ENCODE peak calls at places on chromosomes 13 and 19, in four cellular contexts. P is uterus, R is OCI-LY7, B is thoracic aorta. W is an unnamed sample.

GRCh38 chr13:107480130-107480529 is 735.2 kb downstream of the LIG4 start:
- DNase-seq in R (no peak), P (no peak), B (no peak), W (no peak)

GRCh38 chr19:3832001-3832400 is 36.8 kb downstream of the ZFR2 start:
- DNase-seq in R (no peak), P (no peak), B (no peak), W (no peak)

GRCh38 chr19:18501351-18501750 is 20.5 kb downstream of the ELL start:
- DNase-seq in B (no peak), R (no peak), P (no peak), W (no peak)

GRCh38 chr19:23957660-23958281 is 43.1 kb downstream of the ZNF726 start:
- DNase-seq in P (no peak), R (no peak), B (no peak), W (no peak)

GRCh38 chr19:4375164-4375619 is 25.2 kb downstream of the SH3GL1 start:
- DNase-seq in R (no peak), B (no peak), P (no peak), W (no peak)

GRCh38 chr19:7888145-7888825 is at the start of gene LRRC8E:
- DNase-seq in R (no peak), B (no peak), P (no peak), W (no peak)

GRCh38 chr19:6516018-6516658 is 14.0 kb upstream of the TUBB4A start:
- DNase-seq in P (peak; percentile 88), R (peak; percentile 96), B (peak; percentile 67), W (peak; percentile 86)

GRCh38 chr13:36997716-36998427 is 1.3 kb downstream of the ALG5 start:
- DNase-seq in P (no peak), R (no peak), B (no peak), W (no peak)

DNA sequence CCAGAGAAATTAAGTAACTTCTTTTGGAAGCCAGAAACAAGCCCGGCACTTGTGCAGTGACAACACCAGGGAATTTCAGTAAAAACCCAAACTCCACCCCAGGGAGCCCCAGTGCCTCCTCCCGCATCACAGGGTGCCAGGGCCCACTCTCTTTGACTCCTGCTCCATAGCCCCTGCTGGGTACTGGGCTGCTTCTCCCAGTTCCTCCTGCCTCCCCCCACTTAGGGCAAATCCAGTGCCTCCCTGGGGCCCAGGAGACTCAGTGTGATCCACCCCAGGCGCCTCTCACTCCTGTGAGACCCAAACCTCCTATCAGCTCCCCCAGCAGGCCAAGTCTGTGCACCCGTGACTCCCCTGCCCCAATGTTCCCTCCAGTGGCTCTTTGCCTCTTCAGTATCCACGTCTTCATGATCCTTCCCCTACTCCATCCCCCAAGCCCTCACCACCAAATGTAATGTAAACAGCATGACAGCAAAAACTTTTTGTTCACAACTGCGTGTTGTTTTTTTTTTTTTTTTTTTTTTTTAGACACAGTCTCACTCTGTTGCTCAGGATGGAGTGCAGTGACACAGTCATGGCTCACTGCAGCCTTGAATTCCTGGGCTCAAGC is 2.3 kb upstream of the FFAR3 start:
- DNase-seq in B (no peak), P (no peak), R (no peak), W (no peak)
- TF ChIP-seq CTCF in B (no peak), P (no peak), R (no peak), W (no peak)

GRCh38 chr13:40505196-40505595 is 161.2 kb downstream of the FOXO1 start:
- DNase-seq in R (no peak), P (no peak), B (no peak), W (no peak)

GRCh38 chr13:40504641-40505040 is 161.8 kb downstream of the FOXO1 start:
- DNase-seq in R (no peak), P (no peak), B (no peak), W (no peak)

GRCh38 chr13:40502236-40502635 is 164.2 kb downstream of the FOXO1 start:
- DNase-seq in B (no peak), R (no peak), P (no peak), W (no peak)

GRCh38 chr13:40503966-40504591 is 162.4 kb downstream of the FOXO1 start:
- DNase-seq in P (no peak), B (no peak), R (no peak), W (no peak)

DNA sequence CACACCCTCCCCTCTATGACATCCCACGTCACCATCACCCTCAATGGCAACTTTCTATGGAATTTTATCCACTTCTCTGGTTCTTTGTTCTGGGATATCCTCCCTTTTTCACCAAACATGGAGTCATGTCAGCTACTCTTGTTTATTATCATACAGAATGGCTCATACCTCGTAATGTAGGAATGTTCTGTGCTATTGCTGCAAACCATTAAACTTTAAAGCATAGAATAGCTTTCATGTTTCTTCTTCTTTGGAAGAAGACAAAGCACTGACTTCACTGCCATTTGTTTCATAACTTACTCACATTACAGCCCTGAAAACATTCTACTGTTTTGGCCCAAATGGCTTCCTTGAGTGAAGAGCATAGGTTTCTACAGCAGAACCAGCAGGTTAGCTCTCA is 163.4 kb downstream of the FOXO1 start:
- DNase-seq in B (no peak), P (no peak), R (no peak), W (no peak)
- H3K27ac ChIP-seq in B (no peak overlapping the region), P (peak overlapping the region; percentile 33), R (no peak overlapping the region), W (no peak overlapping the region)

DNA sequence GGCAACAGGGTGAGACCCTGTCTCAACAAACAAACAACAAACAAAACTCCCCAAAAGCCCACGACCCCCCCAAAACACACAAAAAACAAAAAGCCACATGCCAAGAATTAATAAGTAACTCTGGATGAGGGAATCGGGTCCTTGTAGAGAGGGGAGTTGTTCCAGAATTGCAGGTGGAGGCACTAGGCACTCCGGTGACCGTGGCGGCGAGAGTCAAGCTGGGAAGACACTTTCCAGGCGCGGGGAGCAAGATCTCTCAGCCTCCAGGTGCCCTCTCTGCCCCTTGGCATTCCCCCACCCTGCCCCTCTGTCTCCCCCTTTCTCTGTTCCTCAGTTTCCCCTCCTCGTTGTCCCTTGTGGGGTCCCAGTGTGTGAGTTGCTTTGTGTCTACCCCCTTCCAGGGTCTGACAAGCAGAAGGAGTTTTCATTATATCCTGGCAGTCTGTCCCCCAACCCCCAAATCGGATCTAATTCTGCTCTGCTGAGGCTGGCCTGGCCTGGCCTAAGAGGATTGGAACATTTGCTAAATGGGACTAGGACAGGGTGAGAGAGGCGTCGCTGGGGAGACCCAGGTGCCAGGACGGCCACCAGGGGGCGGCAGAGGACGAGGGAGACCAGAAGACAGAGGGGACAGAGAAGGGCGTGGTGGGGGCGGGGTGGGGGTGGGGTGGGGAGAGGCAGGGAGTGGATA is 8.3 kb upstream of the CRX start:
- DNase-seq in B (no peak), R (peak; percentile 66), P (peak; percentile 45), W (no peak)
- TF ChIP-seq CTCF in B (peak; percentile 47), R (peak; percentile 73), P (peak; percentile 41), W (peak; percentile 33)

GRCh38 chr19:43841990-43842389 is 14.9 kb downstream of the ZNF283 start:
- DNase-seq in B (no peak), R (peak; percentile 1), P (no peak), W (no peak)
- H3K27ac ChIP-seq in B (no peak overlapping the region), R (no peak overlapping the region), P (no peak overlapping the region), W (no peak overlapping the region)

DNA sequence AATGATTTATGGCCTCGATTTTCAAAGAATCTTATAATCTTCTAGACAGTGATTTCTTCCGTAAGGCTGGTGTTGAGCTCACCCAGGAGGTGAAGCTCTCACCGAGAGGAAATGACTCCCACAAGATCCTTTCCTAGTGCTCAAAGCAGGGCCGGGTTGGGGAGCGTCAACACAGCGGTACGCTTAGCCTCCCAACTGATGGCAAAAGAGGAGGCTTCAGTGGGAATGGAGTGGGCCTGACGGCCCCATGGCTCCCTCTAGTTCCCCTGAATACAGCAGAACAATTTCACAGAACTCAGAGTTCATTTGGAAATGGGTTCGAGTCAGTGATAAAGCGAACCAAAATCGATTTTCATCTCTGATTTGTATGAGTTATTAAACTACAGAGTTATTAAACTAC is 449.5 kb downstream of the KLF12 start:
- DNase-seq in P (no peak), B (no peak), R (no peak), W (no peak)
- TF ChIP-seq CTCF in P (no peak), B (no peak), R (no peak), W (no peak)

DNA sequence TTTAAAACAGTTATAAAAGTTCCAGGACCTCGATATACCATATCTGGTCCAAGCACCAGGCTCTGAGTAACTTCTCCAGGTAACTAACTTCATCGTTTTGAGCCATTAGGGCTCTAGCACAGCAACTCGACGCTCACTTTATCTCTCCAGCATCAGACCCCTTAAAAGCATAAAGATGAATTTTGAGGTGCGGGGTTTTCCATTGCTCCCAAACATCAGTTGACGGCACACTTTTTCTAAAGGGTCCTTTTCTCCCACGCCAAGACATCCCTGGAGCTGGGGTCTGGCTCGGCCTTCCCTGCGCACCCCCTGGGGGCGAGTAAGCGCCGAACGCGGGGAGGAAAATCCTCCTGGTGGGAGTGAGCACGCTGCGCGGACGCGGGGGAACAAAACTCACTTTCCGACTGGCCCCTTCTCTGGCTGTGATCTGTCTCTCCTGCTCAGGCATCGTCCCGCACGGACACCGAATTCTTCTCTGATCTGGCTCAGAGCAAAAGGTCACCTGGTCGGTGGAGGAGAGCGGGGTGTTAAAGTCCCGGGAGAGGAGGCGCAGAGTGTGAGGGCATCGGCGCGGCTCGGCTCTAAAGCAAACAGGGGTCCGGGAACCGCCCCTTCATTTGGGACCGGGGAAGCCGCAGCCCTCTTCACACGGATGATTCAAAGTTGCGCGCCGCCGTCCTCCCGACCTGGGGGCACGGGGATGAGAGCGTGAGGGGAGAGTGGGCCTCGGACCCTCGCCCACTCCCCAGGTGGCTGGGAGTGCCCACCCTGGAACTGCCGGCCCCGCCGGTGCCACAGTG is at the start of gene ATP7B:
- DNase-seq in B (no peak), P (no peak), R (peak; percentile 12), W (peak; percentile 77)
- H3K27ac ChIP-seq in B (no peak within 1 kb of the TSS), P (peak within 1 kb of the TSS; percentile 76), R (no peak within 1 kb of the TSS), W (peak within 1 kb of the TSS; percentile 80)

DNA sequence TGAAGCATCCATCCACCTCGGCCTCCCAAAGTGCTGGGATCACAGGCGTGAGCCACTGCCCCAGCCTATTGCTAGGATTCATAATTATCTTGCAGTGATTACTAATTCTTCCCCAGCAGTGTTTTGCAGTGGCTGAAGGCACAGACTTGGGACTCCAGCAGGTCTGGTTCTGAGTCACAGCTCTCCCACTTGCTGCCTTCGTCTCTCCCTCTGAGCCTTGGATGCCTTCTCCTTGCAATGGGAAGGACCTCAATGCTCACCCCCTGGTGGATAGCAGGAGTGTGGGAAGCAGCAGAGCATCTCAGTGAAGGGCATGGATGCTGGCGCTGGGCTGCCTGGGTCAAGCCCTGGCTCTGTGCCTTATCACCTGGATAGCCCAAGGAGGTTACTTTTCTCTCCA is 37.6 kb upstream of the SHKBP1 start:
- DNase-seq in B (no peak), R (no peak), P (no peak), W (no peak)
- TF ChIP-seq CTCF in B (no peak), R (no peak), P (no peak), W (no peak)

DNA sequence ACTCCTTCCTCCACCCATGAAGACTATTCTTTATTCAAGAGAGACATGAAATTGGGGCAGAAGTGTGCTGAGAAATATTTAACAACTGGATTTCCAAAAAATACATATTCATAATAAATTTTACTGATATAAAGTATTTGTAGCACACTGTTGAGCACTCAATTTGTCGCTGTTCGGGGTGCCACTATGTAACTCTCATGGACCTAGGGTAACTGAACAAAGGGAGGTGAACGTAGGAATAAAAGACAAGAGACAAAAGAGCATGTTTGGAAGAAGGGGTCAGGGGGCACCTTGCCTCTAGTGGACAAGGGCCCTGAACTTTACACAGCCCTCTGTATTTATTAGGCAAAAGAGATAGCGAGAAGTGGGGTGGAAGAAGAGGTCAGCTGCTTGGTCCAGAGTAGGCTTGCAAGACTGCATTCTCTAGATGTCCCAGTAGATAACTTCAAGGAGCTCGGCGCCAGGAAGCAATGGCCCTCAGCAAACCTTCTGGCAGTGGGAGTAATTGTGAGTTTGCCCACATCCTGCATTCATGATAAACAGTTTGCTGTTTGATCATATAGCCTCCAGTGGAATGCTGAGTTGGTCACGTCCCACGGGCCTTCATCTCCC is 4.5 kb upstream of the ZNF175 start:
- DNase-seq in P (no peak), B (no peak), R (no peak), W (no peak)
- H3K27ac ChIP-seq in P (no peak overlapping the region), B (no peak overlapping the region), R (no peak overlapping the region), W (no peak overlapping the region)